ENCODE peak calls at places on chromosomes 6 and 20, in seven cellular contexts. G is lower lobe of right lung; C is aorta; H is CD8-positive, alpha-beta T cell; I is hepatocyte; W is upper lobe of left lung; S is spleen. V is an unnamed sample. For H3K9me3, the result is how much of the 10 kb centered on the place peaks cover.

GRCh38 chr6:106609699-106610098 is 19.6 kb downstream of the RTN4IP1 start:
- DNase-seq in W (no peak), H (peak), C (no peak), S (no peak), G (no peak), I (peak), V (no peak)

GRCh38 chr6:28693751-28694443 is 168.2 kb downstream of the GPX5 start:
- DNase-seq in W (no peak), S (no peak), C (no peak), H (no peak), G (no peak), I (no peak), V (no peak)

GRCh38 chr6:143064996-143065683 is 4.5 kb downstream of the AIG1 start:
- DNase-seq in I (peak), C (no peak), H (no peak), G (no peak), W (no peak), S (no peak), V (no peak)

GRCh38 chr6:75993236-75994162 is 79.0 kb downstream of the IMPG1 start:
- DNase-seq in G (no peak), C (no peak), S (no peak), W (no peak), I (no peak), H (no peak), V (no peak)

GRCh38 chr6:157556671-157557430 is 175.9 kb downstream of the ZDHHC14 start:
- DNase-seq in S (peak), W (peak), G (no peak), H (no peak), I (no peak), C (no peak), V (no peak)

GRCh38 chr6:113833537-113833936 is 23.6 kb upstream of the MARCKS start:
- DNase-seq in C (no peak), H (no peak), W (no peak), G (no peak), S (no peak), I (no peak), V (no peak)

GRCh38 chr6:157631388-157631787 is 191.7 kb upstream of the SNX9 start:
- DNase-seq in C (peak), S (no peak), I (no peak), H (no peak), W (no peak), G (no peak), V (no peak)

GRCh38 chr6:38341501-38341900 is 298.2 kb downstream of the BTBD9 start:
- DNase-seq in C (no peak), G (no peak), H (no peak), W (no peak), I (no peak), S (no peak), V (no peak)

GRCh38 chr6:137933696-137934095 is 66.6 kb downstream of the TNFAIP3 start:
- DNase-seq in S (no peak), I (no peak), G (no peak), H (no peak), W (no peak), C (no peak), V (no peak)

GRCh38 chr6:111515259-111515658 is 32.2 kb upstream of the REV3L start:
- DNase-seq in C (no peak), H (no peak), I (no peak), G (no peak), W (no peak), S (no peak), V (no peak)

GRCh38 chr6:69816569-69816968 is 19.8 kb upstream of the LMBRD1 start:
- DNase-seq in S (no peak), H (peak), C (no peak), W (no peak), G (no peak), I (no peak), V (no peak)

GRCh38 chr6:56542367-56543331 is 100.0 kb downstream of the DST start:
- DNase-seq in S (peak), I (peak), H (peak), C (peak), W (peak), G (peak), V (peak)

GRCh38 chr6:139886396-139886795 is 511.9 kb upstream of the CITED2 start:
- DNase-seq in C (no peak), S (no peak), I (no peak), H (no peak), G (no peak), W (no peak), V (no peak)

GRCh38 chr6:15588966-15589634 is 73.7 kb downstream of the DTNBP1 start:
- DNase-seq in H (no peak), C (no peak), I (no peak), W (no peak), S (no peak), G (no peak), V (no peak)

GRCh38 chr20:1685304-1686052 is 27.9 kb upstream of the SIRPG start:
- DNase-seq in I (no peak), C (no peak), S (no peak), H (no peak), G (no peak), W (no peak), V (no peak)

GRCh38 chr6:128282956-128283355 is 237.4 kb downstream of the PTPRK start:
- DNase-seq in C (no peak), S (no peak), H (no peak), W (no peak), G (no peak), I (no peak), V (no peak)

GRCh38 chr6:112252571-112253504 is 1.5 kb downstream of the LAMA4 start:
- DNase-seq in G (no peak), W (no peak), S (no peak), H (no peak), I (no peak), C (no peak), V (no peak)

GRCh38 chr20:25280051-25280573 is 32.2 kb downstream of the PYGB start:
- DNase-seq in H (no peak), G (peak), C (peak), S (peak), W (no peak), I (no peak), V (peak)

GRCh38 chr6:110325197-110325596 is 33.0 kb downstream of the METTL24 start:
- DNase-seq in H (no peak), G (no peak), W (no peak), C (no peak), I (peak), S (no peak), V (no peak)

GRCh38 chr6:152085533-152085932 is 278.1 kb downstream of the ESR1 start:
- DNase-seq in C (no peak), H (no peak), W (no peak), G (no peak), S (no peak), I (no peak), V (no peak)

GRCh38 chr6:36724514-36725385 is 27.1 kb downstream of the RAB44 start:
- DNase-seq in S (peak), C (peak), W (no peak), G (peak), I (peak), H (no peak), V (no peak)

GRCh38 chr6:98203170-98203806 is 631.1 kb upstream of the POU3F2 start:
- DNase-seq in G (no peak), H (no peak), I (peak), W (no peak), C (no peak), S (no peak), V (no peak)

GRCh38 chr20:7770578-7770977 is 169.7 kb downstream of the HAO1 start:
- DNase-seq in W (no peak), C (no peak), H (no peak), I (no peak), S (no peak), G (no peak), V (no peak)

GRCh38 chr20:19310541-19310940 is 98.1 kb downstream of the SLC24A3 start:
- DNase-seq in C (no peak), H (no peak), W (no peak), I (no peak), G (no peak), S (no peak), V (no peak)

GRCh38 chr6:87759491-87760010 is 57.5 kb upstream of the AKIRIN2 start:
- DNase-seq in G (no peak), C (no peak), W (no peak), I (no peak), H (no peak), S (no peak), V (no peak)
- H3K9me3 ChIP-seq in G (under half), C (under half), W (under half), I (under half), H (under half), S (under half), V (under half)

GRCh38 chr20:15597306-15597705 is 975.9 kb downstream of the KIF16B start:
- DNase-seq in W (no peak), I (peak), H (no peak), C (no peak), G (no peak), S (no peak), V (no peak)
- H3K9me3 ChIP-seq in W (under half), I (under half), H (under half), C (under half), G (under half), S (under half), V (under half)

DNA sequence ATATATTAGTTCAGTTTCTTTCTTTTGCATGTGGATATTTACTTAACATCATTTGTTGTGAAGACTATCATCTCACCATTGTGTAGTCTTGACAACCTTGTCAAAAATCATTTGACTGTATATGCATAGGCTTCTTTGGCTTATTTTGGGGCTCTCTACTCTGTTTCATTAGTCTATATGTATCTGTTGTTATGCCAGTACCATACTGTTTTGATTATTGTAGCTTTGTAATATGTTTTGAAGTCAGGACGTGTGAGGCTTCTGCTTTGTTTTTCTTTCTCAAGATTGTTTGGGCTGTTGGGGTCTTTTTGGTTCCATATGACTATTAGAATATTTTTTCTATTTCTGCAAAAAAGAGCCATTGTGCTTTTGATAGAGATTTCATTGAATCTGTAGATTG is 288.2 kb upstream of the RNF217 start:
- DNase-seq in C (no peak), S (no peak), H (no peak), G (no peak), W (no peak), I (no peak), V (no peak)
- H3K9me3 ChIP-seq in C (under half), S (under half), H (under half), G (under half), W (under half), I (under half), V (under half)

GRCh38 chr20:29742699-29743100 is 1514.8 kb upstream of the DEFB115 start:
- DNase-seq in C (peak), W (peak), S (no peak), H (no peak), G (no peak), I (no peak), V (no peak)

GRCh38 chr20:29740601-29740950 is 1516.9 kb upstream of the DEFB115 start:
- DNase-seq in S (no peak), H (no peak), I (no peak), C (peak), W (no peak), G (no peak), V (no peak)

GRCh38 chr20:29740951-29741593 is 1516.4 kb upstream of the DEFB115 start:
- DNase-seq in W (peak), G (no peak), I (no peak), H (no peak), S (no peak), C (peak), V (no peak)

GRCh38 chr20:29741894-29742698 is 1515.4 kb upstream of the DEFB115 start:
- DNase-seq in I (no peak), G (no peak), C (peak), W (peak), H (no peak), S (no peak), V (peak)

GRCh38 chr20:29741594-29741893 is 1515.9 kb upstream of the DEFB115 start:
- DNase-seq in C (no peak), S (no peak), G (no peak), I (no peak), H (no peak), W (no peak), V (no peak)
- H3K9me3 ChIP-seq in C (under half), S (half or more), G (under half), I (under half), H (under half), W (half or more), V (under half)

DNA sequence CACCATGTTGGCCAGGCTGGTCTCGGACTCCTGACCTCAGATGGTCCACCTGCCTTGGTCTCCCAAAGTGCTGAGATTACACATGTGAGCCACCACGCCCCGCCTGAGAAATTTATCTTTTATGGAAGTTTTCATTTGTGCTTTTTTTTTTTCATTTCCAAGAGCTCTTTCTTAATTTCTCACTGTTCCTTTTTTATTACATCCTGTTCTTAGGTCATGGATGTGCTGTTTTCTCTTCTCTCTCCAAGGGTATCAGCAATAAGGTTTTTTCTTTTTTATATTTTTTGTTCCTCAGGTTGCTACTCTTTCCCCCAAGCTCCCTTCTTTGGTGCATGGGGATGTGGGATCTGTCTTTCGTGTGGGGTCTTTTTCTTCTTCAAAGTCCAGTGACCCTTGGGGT is 21.2 kb upstream of the LSM14B start:
- DNase-seq in C (no peak), S (no peak), I (no peak), G (no peak), H (no peak), W (no peak), V (no peak)
- H3K9me3 ChIP-seq in C (under half), S (half or more), I (under half), G (under half), H (under half), W (under half), V (under half)

DNA sequence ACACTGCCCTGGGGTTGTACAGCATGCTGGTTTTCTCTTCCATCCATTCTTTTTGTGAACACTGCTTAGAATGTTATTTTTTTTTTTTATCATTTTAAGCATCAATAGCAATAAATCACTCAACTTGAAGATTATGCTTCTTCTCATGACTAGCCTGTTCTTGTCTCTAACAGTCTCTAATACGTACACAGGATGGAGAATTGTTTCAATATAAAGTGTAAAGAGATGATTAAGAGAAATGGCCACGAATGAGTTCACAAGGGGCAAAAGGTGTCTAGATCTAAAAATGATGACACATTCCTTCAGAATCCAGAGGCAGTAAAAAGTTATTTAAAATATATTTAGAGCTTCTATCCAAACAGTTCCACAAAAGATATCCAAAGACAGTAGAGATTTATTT is 390.2 kb downstream of the HDGFL1 start:
- DNase-seq in W (no peak), C (no peak), H (no peak), I (no peak), S (no peak), G (no peak), V (no peak)
- H3K9me3 ChIP-seq in W (under half), C (under half), H (under half), I (under half), S (under half), G (under half), V (under half)

GRCh38 chr6:169415179-169415578 is 161.5 kb upstream of the THBS2 start:
- DNase-seq in G (no peak), H (no peak), C (no peak), I (no peak), S (no peak), W (no peak), V (no peak)
- H3K9me3 ChIP-seq in G (under half), H (under half), C (under half), I (under half), S (under half), W (under half), V (under half)

GRCh38 chr6:168217216-168217879 is 102.2 kb downstream of the DACT2 start:
- DNase-seq in W (peak), C (peak), H (no peak), S (no peak), G (no peak), I (no peak), V (no peak)
- H3K9me3 ChIP-seq in W (under half), C (under half), H (under half), S (under half), G (under half), I (under half), V (under half)

GRCh38 chr20:56249244-56249955 is 868 bp downstream of the MC3R start:
- DNase-seq in W (peak), C (no peak), I (peak), G (no peak), S (no peak), H (no peak), V (no peak)

GRCh38 chr20:56247954-56248782 is at the start of gene MC3R:
- DNase-seq in G (peak), H (peak), S (no peak), C (no peak), W (no peak), I (peak), V (no peak)

GRCh38 chr20:56244259-56244658 is 4.3 kb upstream of the MC3R start:
- DNase-seq in S (no peak), G (no peak), H (no peak), W (no peak), C (no peak), I (no peak), V (no peak)

GRCh38 chr20:56245761-56246160 is 2.8 kb upstream of the MC3R start:
- DNase-seq in S (no peak), C (no peak), H (no peak), W (no peak), I (no peak), G (no peak), V (no peak)
- H3K9me3 ChIP-seq in S (under half), C (under half), H (under half), W (under half), I (under half), G (under half), V (under half)

GRCh38 chr6:149534742-149535141 is 11.1 kb downstream of the PPIL4 start:
- DNase-seq in C (no peak), I (no peak), S (no peak), G (no peak), H (no peak), W (no peak), V (no peak)

GRCh38 chr6:149529650-149530049 is 16.2 kb downstream of the PPIL4 start:
- DNase-seq in G (no peak), W (no peak), C (no peak), S (no peak), I (no peak), H (no peak), V (no peak)
- H3K9me3 ChIP-seq in G (under half), W (under half), C (under half), S (under half), I (under half), H (under half), V (under half)